ENCODE peak calls at places on chromosomes 4 and X, in four cellular contexts. One of them, this sample, is unnamed.
A peak's percentile ranks its signal among the peaks of the same experiment; 100 is the strongest.

GRCh38 chr4:98887137-98887536 is 41.8 kb downstream of the EIF4E start:
- DNase-seq in astrocyte: no peak
- DNase-seq in hepatocyte: no peak
- DNase-seq in fibroblast of lung: no peak
- DNase-seq in this sample: no peak

GRCh38 chr4:90769251-90769650 is 642.1 kb downstream of the CCSER1 start:
- DNase-seq in astrocyte: no peak
- DNase-seq in hepatocyte: peak; percentile 17
- DNase-seq in fibroblast of lung: no peak
- DNase-seq in this sample: no peak

GRCh38 chrX:28590394-28590793 is 3.1 kb downstream of the IL1RAPL1 start:
- DNase-seq in astrocyte: peak; percentile 16
- DNase-seq in hepatocyte: no peak
- DNase-seq in fibroblast of lung: peak; percentile 42
- DNase-seq in this sample: no peak

GRCh38 chr4:56244681-56245080 is 142.6 kb downstream of the AASDH start:
- DNase-seq in astrocyte: no peak
- DNase-seq in hepatocyte: no peak
- DNase-seq in fibroblast of lung: no peak
- DNase-seq in this sample: no peak

GRCh38 chr4:174210354-174210753 is 73.1 kb downstream of the FBXO8 start:
- DNase-seq in astrocyte: no peak
- DNase-seq in hepatocyte: no peak
- DNase-seq in fibroblast of lung: no peak
- DNase-seq in this sample: no peak

GRCh38 chr4:146210890-146211289 is 3.4 kb upstream of the REELD1 start:
- DNase-seq in astrocyte: no peak
- DNase-seq in hepatocyte: no peak
- DNase-seq in fibroblast of lung: no peak
- DNase-seq in this sample: no peak

GRCh38 chrX:12447448-12448154 is 309.3 kb downstream of the FRMPD4 start:
- DNase-seq in astrocyte: peak; percentile 76
- DNase-seq in hepatocyte: peak; percentile 43
- DNase-seq in fibroblast of lung: peak; percentile 81
- DNase-seq in this sample: no peak

GRCh38 chr4:36582214-36582613 is 300.8 kb downstream of the DTHD1 start:
- DNase-seq in astrocyte: no peak
- DNase-seq in hepatocyte: no peak
- DNase-seq in fibroblast of lung: no peak
- DNase-seq in this sample: no peak

GRCh38 chrX:330726-331144 is 12.1 kb upstream of the GTPBP6 start:
- DNase-seq in astrocyte: no peak
- DNase-seq in hepatocyte: no peak
- DNase-seq in fibroblast of lung: no peak
- DNase-seq in this sample: no peak

GRCh38 chrX:107600366-107600765 is 27.9 kb upstream of the PRPS1 start:
- DNase-seq in astrocyte: no peak
- DNase-seq in hepatocyte: no peak
- DNase-seq in fibroblast of lung: no peak
- DNase-seq in this sample: no peak

GRCh38 chrX:413322-414201 is 26.9 kb upstream of the PPP2R3B start:
- DNase-seq in astrocyte: peak; percentile 45
- DNase-seq in hepatocyte: no peak
- DNase-seq in fibroblast of lung: peak; percentile 72
- DNase-seq in this sample: peak; percentile 74

GRCh38 chrX:115988825-115989224 is 181.7 kb upstream of the AGTR2 start:
- DNase-seq in astrocyte: no peak
- DNase-seq in hepatocyte: no peak
- DNase-seq in fibroblast of lung: no peak
- DNase-seq in this sample: no peak

GRCh38 chr4:79661196-79661595 is 253.2 kb upstream of the GK2 start:
- DNase-seq in astrocyte: no peak
- DNase-seq in hepatocyte: no peak
- DNase-seq in fibroblast of lung: no peak
- DNase-seq in this sample: no peak

GRCh38 chrX:81556880-81557279 is 355.0 kb downstream of the SH3BGRL start:
- DNase-seq in astrocyte: no peak
- DNase-seq in hepatocyte: no peak
- DNase-seq in fibroblast of lung: no peak
- DNase-seq in this sample: no peak

GRCh38 chr4:73244941-73245601 is 13.5 kb downstream of the ANKRD17 start:
- DNase-seq in astrocyte: no peak
- DNase-seq in hepatocyte: no peak
- DNase-seq in fibroblast of lung: no peak
- DNase-seq in this sample: no peak

GRCh38 chrX:113422323-113422722 is 581.7 kb upstream of the AMOT start:
- DNase-seq in astrocyte: no peak
- DNase-seq in hepatocyte: no peak
- DNase-seq in fibroblast of lung: no peak
- DNase-seq in this sample: no peak

GRCh38 chr4:1460967-1461868 is 55.0 kb upstream of the NKX1-1 start:
- DNase-seq in astrocyte: no peak
- DNase-seq in hepatocyte: no peak
- DNase-seq in fibroblast of lung: no peak
- DNase-seq in this sample: no peak

GRCh38 chr4:73895201-73896177 is 26.3 kb downstream of the CXCL1 start:
- DNase-seq in astrocyte: peak; percentile 47
- DNase-seq in hepatocyte: peak; percentile 5
- DNase-seq in fibroblast of lung: peak; percentile 61
- DNase-seq in this sample: no peak

GRCh38 chr4:188550296-188550695 is 411.1 kb downstream of the TRIML1 start:
- DNase-seq in astrocyte: no peak
- DNase-seq in hepatocyte: no peak
- DNase-seq in fibroblast of lung: no peak
- DNase-seq in this sample: no peak

GRCh38 chr4:107857741-107858140 is 33.0 kb downstream of the SGMS2 start:
- DNase-seq in astrocyte: no peak
- DNase-seq in hepatocyte: no peak
- DNase-seq in fibroblast of lung: no peak
- DNase-seq in this sample: no peak

GRCh38 chrX:48531359-48531954 is 8.1 kb upstream of the TBC1D25 start:
- DNase-seq in astrocyte: peak; percentile 82
- DNase-seq in hepatocyte: no peak
- DNase-seq in fibroblast of lung: peak; percentile 85
- DNase-seq in this sample: no peak

GRCh38 chr4:1362521-1362920 is 15.5 kb downstream of the UVSSA start:
- DNase-seq in astrocyte: no peak
- DNase-seq in hepatocyte: no peak
- DNase-seq in fibroblast of lung: no peak
- DNase-seq in this sample: no peak

GRCh38 chrX:153746359-153746758 is 17.7 kb upstream of the PLXNB3 start:
- DNase-seq in astrocyte: no peak
- DNase-seq in hepatocyte: no peak
- DNase-seq in fibroblast of lung: no peak
- DNase-seq in this sample: no peak

GRCh38 chr4:1609901-1610790 is 74.0 kb downstream of the FAM53A start:
- DNase-seq in astrocyte: no peak
- DNase-seq in hepatocyte: no peak
- DNase-seq in fibroblast of lung: no peak
- DNase-seq in this sample: no peak

GRCh38 chrX:130125090-130125489 is 14.8 kb upstream of the ELF4 start:
- DNase-seq in astrocyte: no peak
- DNase-seq in hepatocyte: peak; percentile 51
- DNase-seq in fibroblast of lung: peak; percentile 32
- DNase-seq in this sample: peak; percentile 46

GRCh38 chrX:30593435-30594200 is 16.1 kb upstream of the TASL start:
- DNase-seq in astrocyte: no peak
- DNase-seq in hepatocyte: no peak
- DNase-seq in fibroblast of lung: no peak
- DNase-seq in this sample: no peak

GRCh38 chr4:78297075-78297815 is 240.1 kb downstream of the FRAS1 start:
- DNase-seq in astrocyte: peak; percentile 53
- DNase-seq in hepatocyte: no peak
- DNase-seq in fibroblast of lung: peak; percentile 55
- DNase-seq in this sample: no peak

GRCh38 chrX:136780738-136781137 is at the start of gene ARHGEF6:
- DNase-seq in astrocyte: no peak
- DNase-seq in hepatocyte: no peak
- DNase-seq in fibroblast of lung: no peak
- DNase-seq in this sample: no peak

GRCh38 chrX:132209527-132209926 is 9.7 kb downstream of the RAP2C start:
- DNase-seq in astrocyte: peak; percentile 9
- DNase-seq in hepatocyte: no peak
- DNase-seq in fibroblast of lung: peak; percentile 21
- DNase-seq in this sample: no peak

GRCh38 chr4:3241905-3242304 is 7.1 kb upstream of the MSANTD1 start:
- DNase-seq in astrocyte: no peak
- DNase-seq in hepatocyte: peak; percentile 70
- DNase-seq in fibroblast of lung: peak; percentile 9
- DNase-seq in this sample: peak; percentile 43

GRCh38 chr4:7166981-7167700 is 25.2 kb upstream of the SORCS2 start:
- DNase-seq in astrocyte: no peak
- DNase-seq in hepatocyte: peak; percentile 40
- DNase-seq in fibroblast of lung: no peak
- DNase-seq in this sample: no peak

GRCh38 chrX:73525928-73526690 is 36.9 kb upstream of the CHIC1 start:
- DNase-seq in astrocyte: no peak
- DNase-seq in hepatocyte: no peak
- DNase-seq in fibroblast of lung: no peak
- DNase-seq in this sample: no peak

GRCh38 chr4:80071643-80072606 is 1.1 kb downstream of the ANTXR2 start:
- DNase-seq in astrocyte: no peak
- DNase-seq in hepatocyte: peak; percentile 49
- DNase-seq in fibroblast of lung: peak; percentile 40
- DNase-seq in this sample: peak; percentile 55

GRCh38 chr4:186132577-186133277 is 28.2 kb downstream of the FAM149A start:
- DNase-seq in astrocyte: peak; percentile 54
- DNase-seq in hepatocyte: peak; percentile 63
- DNase-seq in fibroblast of lung: peak; percentile 70
- DNase-seq in this sample: no peak

GRCh38 chr4:94559351-94559806 is 107.6 kb downstream of the PDLIM5 start:
- DNase-seq in astrocyte: peak; percentile 73
- DNase-seq in hepatocyte: no peak
- DNase-seq in fibroblast of lung: peak; percentile 74
- DNase-seq in this sample: no peak
- H3K27ac ChIP-seq in astrocyte: peak overlapping the region; percentile 7
- H3K27ac ChIP-seq in hepatocyte: no peak overlapping the region
- H3K27ac ChIP-seq in fibroblast of lung: no peak overlapping the region
- H3K27ac ChIP-seq in this sample: peak overlapping the region; percentile 65

DNA sequence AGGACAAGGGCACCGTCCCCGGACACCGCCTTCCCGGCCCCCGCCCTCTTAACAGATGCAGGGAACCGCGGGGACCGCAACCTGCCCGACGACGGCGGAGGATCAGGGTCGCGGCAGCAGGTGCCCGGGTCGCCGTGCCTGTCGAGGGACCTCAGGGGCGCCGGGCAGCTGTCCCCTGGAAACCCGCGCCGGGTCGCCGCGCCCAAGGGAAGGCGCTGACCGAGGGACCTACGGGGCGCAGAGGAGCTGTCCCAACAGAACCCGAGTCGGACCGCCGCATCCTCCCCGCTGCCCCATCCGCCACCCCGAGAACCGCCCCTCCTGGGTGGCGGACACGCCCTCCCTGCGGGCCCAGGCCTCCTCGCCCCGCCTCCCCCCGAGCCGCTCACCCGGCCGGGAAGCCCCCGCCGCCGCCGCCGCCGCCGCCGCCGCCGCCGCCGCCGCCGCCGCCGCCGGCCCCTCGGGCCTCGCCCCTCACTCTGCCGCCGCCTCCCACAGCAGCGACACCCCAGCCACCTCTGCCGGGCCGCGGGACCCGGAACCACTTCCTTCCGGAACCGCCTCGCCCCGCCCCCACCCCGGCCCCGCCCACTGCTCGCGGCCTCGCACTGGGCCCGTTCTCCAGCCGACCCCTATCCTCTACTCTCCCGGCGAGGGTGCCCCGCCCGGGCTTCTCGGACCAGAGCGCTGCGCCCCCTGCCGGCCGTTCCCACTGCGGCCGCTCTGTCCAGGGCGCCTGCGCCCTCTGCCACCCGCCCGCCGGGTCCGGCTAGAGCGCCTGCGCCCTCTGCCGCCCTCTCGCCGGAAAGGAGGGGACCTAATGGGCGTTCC is at the start of gene BCLAF3:
- DNase-seq in astrocyte: peak; percentile 55
- DNase-seq in hepatocyte: peak; percentile 94
- DNase-seq in fibroblast of lung: peak; percentile 77
- DNase-seq in this sample: peak; percentile 86
- TF ChIP-seq CTCF in astrocyte: peak; percentile 17
- TF ChIP-seq CTCF in hepatocyte: peak; percentile 81
- TF ChIP-seq CTCF in fibroblast of lung: peak; percentile 55
- TF ChIP-seq CTCF in this sample: peak; percentile 75

GRCh38 chr4:140940589-140940988 is 184.4 kb upstream of the TBC1D9 start:
- DNase-seq in astrocyte: no peak
- DNase-seq in hepatocyte: no peak
- DNase-seq in fibroblast of lung: no peak
- DNase-seq in this sample: no peak
- H3K4me1 ChIP-seq in astrocyte: peaks cover 35% of the 10 kb centered on the region
- H3K4me1 ChIP-seq in hepatocyte: peaks cover 7% of the 10 kb centered on the region
- H3K4me1 ChIP-seq in fibroblast of lung: peaks cover 12% of the 10 kb centered on the region
- H3K4me1 ChIP-seq in this sample: peaks cover 67% of the 10 kb centered on the region

GRCh38 chr4:76563804-76564468 is 128.9 kb downstream of the SHROOM3 start:
- DNase-seq in astrocyte: no peak
- DNase-seq in hepatocyte: no peak
- DNase-seq in fibroblast of lung: peak; percentile 65
- DNase-seq in this sample: no peak

GRCh38 chr4:76558391-76559235 is 123.6 kb downstream of the SHROOM3 start:
- DNase-seq in astrocyte: peak; percentile 68
- DNase-seq in hepatocyte: no peak
- DNase-seq in fibroblast of lung: peak; percentile 81
- DNase-seq in this sample: no peak

GRCh38 chr4:76559236-76560071 is 124.4 kb downstream of the SHROOM3 start:
- DNase-seq in astrocyte: no peak
- DNase-seq in hepatocyte: no peak
- DNase-seq in fibroblast of lung: peak; percentile 44
- DNase-seq in this sample: no peak

GRCh38 chr4:76562161-76562560 is 127.1 kb downstream of the SHROOM3 start:
- DNase-seq in astrocyte: peak; percentile 94
- DNase-seq in hepatocyte: no peak
- DNase-seq in fibroblast of lung: peak; percentile 96
- DNase-seq in this sample: no peak

GRCh38 chr4:76562851-76563803 is 128.1 kb downstream of the SHROOM3 start:
- DNase-seq in astrocyte: peak; percentile 59
- DNase-seq in hepatocyte: peak; percentile 52
- DNase-seq in fibroblast of lung: peak; percentile 70
- DNase-seq in this sample: no peak
- H3K27ac ChIP-seq in astrocyte: peak overlapping the region; percentile 89
- H3K27ac ChIP-seq in hepatocyte: peak overlapping the region; percentile 64
- H3K27ac ChIP-seq in fibroblast of lung: no peak overlapping the region
- H3K27ac ChIP-seq in this sample: peak overlapping the region; percentile 28

GRCh38 chrX:54449929-54450328 is 9.7 kb downstream of the TSR2 start:
- DNase-seq in astrocyte: no peak
- DNase-seq in hepatocyte: no peak
- DNase-seq in fibroblast of lung: no peak
- DNase-seq in this sample: no peak

GRCh38 chrX:54447461-54447860 is 7.3 kb downstream of the TSR2 start:
- DNase-seq in astrocyte: peak; percentile 10
- DNase-seq in hepatocyte: peak; percentile 13
- DNase-seq in fibroblast of lung: peak; percentile 21
- DNase-seq in this sample: no peak

DNA sequence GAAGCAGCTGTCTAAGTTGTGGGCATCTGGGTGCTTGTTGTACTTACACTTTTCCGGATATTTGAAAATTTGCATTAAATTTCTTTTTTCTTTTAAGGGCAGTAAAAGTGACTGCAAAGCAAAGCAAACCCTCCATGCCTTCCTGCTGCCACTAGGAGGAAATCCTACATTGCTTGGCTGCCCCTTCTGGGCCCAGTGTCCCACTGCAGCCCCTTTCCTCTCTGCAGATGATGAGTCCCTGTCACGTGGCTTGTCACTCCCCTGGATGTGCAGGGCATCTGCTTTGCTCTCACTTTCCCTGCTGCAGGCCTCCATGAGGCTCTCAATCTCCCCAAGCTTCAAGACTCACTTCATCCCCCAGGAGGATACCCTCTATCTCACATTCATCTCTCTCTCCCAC is 12.7 kb downstream of the TSR2 start:
- DNase-seq in astrocyte: no peak
- DNase-seq in hepatocyte: peak; percentile 25
- DNase-seq in fibroblast of lung: peak; percentile 6
- DNase-seq in this sample: no peak
- TF ChIP-seq CTCF in astrocyte: peak; percentile 41
- TF ChIP-seq CTCF in hepatocyte: peak; percentile 23
- TF ChIP-seq CTCF in fibroblast of lung: no peak
- TF ChIP-seq CTCF in this sample: no peak

This sample was measured in heart right ventricle.